ENCODE peak calls at places on chromosomes 6 and 20, in ten cellular contexts. Z, E, Y, Q, U, X, L, J, W and R are unnamed samples.

GRCh38 chr6:136066005-136066404 is 184.1 kb downstream of the MTFR2 start:
- DNase-seq in Z (no peak), E (no peak), Y (no peak), Q (peak), U (no peak), X (no peak), L (no peak), J (no peak), W (peak), R (no peak)

GRCh38 chr6:5103250-5103649 is 18.1 kb downstream of the PPP1R3G start:
- DNase-seq in Z (no peak), E (no peak), Y (no peak), Q (no peak), U (no peak), X (no peak), L (no peak), J (no peak), W (peak), R (no peak)

GRCh38 chr6:13554929-13555333 is 19.5 kb upstream of the SIRT5 start:
- DNase-seq in Z (no peak), E (no peak), Y (no peak), Q (peak), U (no peak), X (peak), L (no peak), J (no peak), W (peak), R (no peak)

GRCh38 chr6:39599996-39600395 is 125.2 kb downstream of the KIF6 start:
- DNase-seq in Z (no peak), E (no peak), Y (no peak), Q (no peak), U (no peak), X (no peak), L (no peak), J (no peak), W (no peak), R (no peak)

GRCh38 chr20:4332466-4332865 is 317.1 kb upstream of the RNF24 start:
- DNase-seq in Z (no peak), E (no peak), Y (no peak), Q (no peak), U (no peak), X (no peak), L (no peak), J (no peak), W (no peak), R (no peak)

GRCh38 chr6:124961784-124962611 is at the start of gene RNF217:
- DNase-seq in Z (no peak), E (peak), Y (no peak), Q (peak), U (no peak), X (peak), L (peak), J (peak), W (peak), R (no peak)

GRCh38 chr6:26307830-26308229 is 57.2 kb upstream of the BTN3A2 start:
- DNase-seq in Z (no peak), E (no peak), Y (no peak), Q (no peak), U (no peak), X (no peak), L (no peak), J (no peak), W (no peak), R (no peak)

GRCh38 chr6:124866040-124866439 is 96.2 kb upstream of the RNF217 start:
- DNase-seq in Z (no peak), E (no peak), Y (no peak), Q (no peak), U (no peak), X (no peak), L (no peak), J (no peak), W (no peak), R (no peak)

GRCh38 chr6:51684603-51685002 is 402.8 kb downstream of the PKHD1 start:
- DNase-seq in Z (no peak), E (no peak), Y (no peak), Q (no peak), U (no peak), X (no peak), L (no peak), J (no peak), W (no peak), R (no peak)

GRCh38 chr20:36439731-36440072 is 101.6 kb upstream of the MYL9 start:
- DNase-seq in Z (no peak), E (no peak), Y (no peak), Q (no peak), U (no peak), X (no peak), L (no peak), J (no peak), W (no peak), R (no peak)
- TF ChIP-seq CTCF in Z (no peak), E (no peak), Y (no peak), Q (no peak), U (no peak), X (no peak), L (no peak), J (no peak), W (no peak), R (no peak)

DNA sequence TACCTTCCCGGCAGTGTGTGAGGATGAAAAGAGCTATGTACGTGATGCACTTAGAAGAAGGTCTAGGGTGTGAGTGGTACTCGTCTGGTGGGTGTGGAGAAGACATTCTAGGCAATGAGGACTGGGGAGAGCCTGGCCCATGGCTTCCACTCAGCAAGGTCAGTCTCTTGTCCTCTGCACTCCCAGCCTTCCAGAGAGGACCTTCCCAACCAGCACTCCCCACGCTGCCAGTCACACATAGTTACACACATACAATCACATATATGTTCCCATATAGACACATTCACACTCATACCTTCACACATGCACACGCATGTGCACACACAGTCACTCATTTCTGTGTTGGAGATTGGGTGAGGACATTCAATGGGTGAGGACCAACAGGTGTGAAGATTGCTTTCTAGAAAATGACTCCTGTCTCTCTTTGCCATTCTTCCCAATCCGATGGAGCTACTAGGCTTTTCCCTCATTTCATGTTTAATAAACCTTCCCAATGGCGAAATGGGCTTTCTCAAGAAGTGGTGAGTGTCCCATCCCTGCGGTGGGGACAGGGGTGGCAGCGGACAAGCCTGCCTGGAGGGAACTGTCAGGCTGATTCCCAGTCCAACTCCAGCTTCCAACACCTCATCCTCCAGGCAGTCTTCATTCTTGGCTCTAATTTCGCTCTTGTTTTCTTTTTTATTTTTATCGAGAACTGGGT is 30.4 kb downstream of the SRSF3 start:
- DNase-seq in Z (no peak), E (no peak), Y (no peak), Q (no peak), U (no peak), X (no peak), L (no peak), J (no peak), W (no peak), R (no peak)
- H3K4me3 ChIP-seq in Z (no peak), E (no peak), Y (no peak), Q (no peak), U (no peak), X (no peak), L (no peak), J (no peak), W (peak), R (no peak)

GRCh38 chr6:168575346-168576098 is 134.5 kb downstream of the SMOC2 start:
- DNase-seq in Z (no peak), E (no peak), Y (no peak), Q (no peak), U (no peak), X (no peak), L (no peak), J (no peak), W (no peak), R (no peak)

GRCh38 chr6:168576388-168576787 is 135.4 kb downstream of the SMOC2 start:
- DNase-seq in Z (no peak), E (no peak), Y (no peak), Q (no peak), U (no peak), X (no peak), L (no peak), J (no peak), W (no peak), R (no peak)

GRCh38 chr6:168577496-168577895 is 136.5 kb downstream of the SMOC2 start:
- DNase-seq in Z (no peak), E (no peak), Y (no peak), Q (no peak), U (no peak), X (no peak), L (no peak), J (no peak), W (no peak), R (no peak)

GRCh38 chr6:168574075-168574698 is 133.2 kb downstream of the SMOC2 start:
- DNase-seq in Z (no peak), E (no peak), Y (no peak), Q (no peak), U (no peak), X (no peak), L (no peak), J (no peak), W (no peak), R (no peak)

DNA sequence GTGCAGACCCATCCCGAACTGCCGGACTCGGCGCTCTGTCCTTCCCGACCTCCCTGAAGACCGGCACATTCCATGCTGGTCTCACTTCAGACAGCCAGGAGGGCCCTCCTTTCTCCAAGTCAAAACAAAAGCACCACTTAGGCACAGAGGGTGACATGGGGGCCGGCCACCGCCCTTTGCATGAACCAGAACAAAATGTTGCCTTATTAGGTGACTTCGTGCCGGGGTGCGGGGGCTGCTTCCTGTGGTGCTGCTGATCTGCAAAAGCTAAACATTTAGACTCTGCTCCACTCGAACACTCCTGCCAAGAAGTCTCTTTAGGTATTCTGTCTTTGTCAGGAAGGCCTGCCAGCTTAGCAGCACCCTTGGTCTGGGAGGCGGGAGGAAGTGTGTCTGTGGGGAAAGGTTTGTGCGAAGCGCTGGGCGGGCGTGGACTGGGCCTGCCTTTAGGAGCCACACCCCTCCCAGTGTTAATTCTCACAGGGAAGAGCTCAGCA is 133.8 kb downstream of the SMOC2 start:
- DNase-seq in Z (no peak), E (peak), Y (no peak), Q (peak), U (no peak), X (peak), L (peak), J (no peak), W (no peak), R (no peak)
- TF ChIP-seq CTCF in Z (no peak), E (no peak), Y (no peak), Q (no peak), U (no peak), X (no peak), L (no peak), J (no peak), W (no peak), R (no peak)

DNA sequence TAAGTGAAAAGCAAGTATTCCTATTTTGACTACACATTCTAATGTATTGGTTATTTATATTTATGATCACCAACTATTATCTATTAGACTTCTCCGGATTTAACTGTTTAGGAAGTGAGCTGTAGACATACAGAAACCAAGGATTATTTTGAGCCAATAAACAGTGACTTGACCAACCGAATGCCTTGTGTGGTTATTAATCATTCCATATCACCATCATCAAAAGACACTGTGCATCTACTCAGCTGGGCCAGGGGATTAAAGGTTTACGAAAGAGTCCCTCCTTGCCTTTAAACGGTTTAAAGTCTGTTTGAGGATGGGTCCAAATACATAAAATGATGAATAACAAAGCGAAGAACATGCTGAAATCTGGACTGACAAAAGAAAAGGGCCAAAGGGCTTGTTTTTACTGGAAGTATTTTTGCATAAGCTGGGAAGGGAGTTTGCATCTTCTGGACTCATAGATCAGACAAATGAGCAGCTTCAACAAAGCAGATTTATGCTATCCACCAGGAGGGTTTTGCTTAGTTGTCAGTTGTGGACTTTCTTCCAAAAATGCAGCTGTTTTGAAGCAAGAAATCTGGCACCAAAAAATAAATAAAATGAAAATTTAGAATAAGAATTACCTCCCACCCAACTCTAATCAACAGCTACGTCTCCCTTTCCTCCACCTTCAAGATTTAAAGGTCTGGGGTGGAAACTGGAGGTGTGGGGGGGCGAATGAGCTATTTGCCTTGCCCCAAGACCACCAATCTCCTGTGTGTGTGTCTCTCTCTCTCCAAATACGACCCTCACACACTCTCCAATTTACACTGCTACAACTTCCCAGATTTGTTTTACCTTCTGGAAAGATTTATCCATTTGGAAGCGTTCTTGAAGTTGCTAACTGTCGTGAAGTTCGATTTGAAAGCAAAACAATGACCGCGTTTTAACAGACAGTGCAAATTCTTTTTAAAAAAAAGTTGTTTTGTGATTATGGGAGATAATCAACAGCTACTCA is 33.5 kb upstream of the ID4 start:
- DNase-seq in Z (no peak), E (no peak), Y (no peak), Q (peak), U (no peak), X (no peak), L (no peak), J (no peak), W (peak), R (no peak)
- H3K4me3 ChIP-seq in Z (peak), E (peak), Y (no peak), Q (peak), U (no peak), X (peak), L (peak), J (peak), W (peak), R (no peak)

DNA sequence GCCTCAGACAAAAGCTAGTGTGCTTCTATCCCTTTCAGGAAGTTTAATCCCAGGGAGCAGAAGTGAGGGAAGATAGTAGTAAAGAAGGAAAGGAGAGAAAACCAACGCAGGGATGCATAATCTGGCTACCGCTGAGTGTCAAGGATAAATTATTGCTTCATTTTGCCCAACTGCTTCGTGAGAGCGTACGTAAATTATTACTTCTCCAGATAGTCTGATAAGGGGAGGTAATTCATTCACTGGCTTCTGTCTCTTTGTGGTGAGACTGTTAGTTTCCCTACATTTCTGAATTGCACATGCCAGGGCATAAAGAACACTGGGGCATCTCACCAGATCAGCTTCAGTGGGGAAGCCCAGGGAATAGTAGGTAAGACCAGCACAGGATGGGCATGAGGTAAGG is 539.7 kb downstream of the PHF3 start:
- DNase-seq in Z (no peak), E (no peak), Y (no peak), Q (no peak), U (no peak), X (no peak), L (no peak), J (no peak), W (no peak), R (no peak)
- TF ChIP-seq CTCF in Z (no peak), E (no peak), Y (no peak), Q (no peak), U (no peak), X (no peak), L (no peak), J (no peak), W (no peak), R (no peak)

GRCh38 chr6:90044182-90044832 is 150.0 kb downstream of the GJA10 start:
- DNase-seq in Z (no peak), E (no peak), Y (no peak), Q (no peak), U (no peak), X (no peak), L (no peak), J (no peak), W (peak), R (no peak)
- H3K4me3 ChIP-seq in Z (no peak), E (no peak), Y (no peak), Q (no peak), U (no peak), X (no peak), L (no peak), J (no peak), W (no peak), R (no peak)

GRCh38 chr20:2757001-2757400 is 43.4 kb downstream of the CPXM1 start:
- DNase-seq in Z (no peak), E (no peak), Y (no peak), Q (no peak), U (no peak), X (no peak), L (peak), J (no peak), W (no peak), R (no peak)

GRCh38 chr20:2757969-2758368 is 42.5 kb downstream of the CPXM1 start:
- DNase-seq in Z (no peak), E (no peak), Y (no peak), Q (peak), U (no peak), X (no peak), L (no peak), J (no peak), W (no peak), R (no peak)

GRCh38 chr20:2755451-2756055 is 44.9 kb downstream of the CPXM1 start:
- DNase-seq in Z (no peak), E (no peak), Y (no peak), Q (no peak), U (no peak), X (no peak), L (no peak), J (no peak), W (no peak), R (no peak)

GRCh38 chr20:2754426-2754825 is 46.0 kb downstream of the CPXM1 start:
- DNase-seq in Z (no peak), E (peak), Y (no peak), Q (no peak), U (no peak), X (no peak), L (no peak), J (no peak), W (no peak), R (no peak)

DNA sequence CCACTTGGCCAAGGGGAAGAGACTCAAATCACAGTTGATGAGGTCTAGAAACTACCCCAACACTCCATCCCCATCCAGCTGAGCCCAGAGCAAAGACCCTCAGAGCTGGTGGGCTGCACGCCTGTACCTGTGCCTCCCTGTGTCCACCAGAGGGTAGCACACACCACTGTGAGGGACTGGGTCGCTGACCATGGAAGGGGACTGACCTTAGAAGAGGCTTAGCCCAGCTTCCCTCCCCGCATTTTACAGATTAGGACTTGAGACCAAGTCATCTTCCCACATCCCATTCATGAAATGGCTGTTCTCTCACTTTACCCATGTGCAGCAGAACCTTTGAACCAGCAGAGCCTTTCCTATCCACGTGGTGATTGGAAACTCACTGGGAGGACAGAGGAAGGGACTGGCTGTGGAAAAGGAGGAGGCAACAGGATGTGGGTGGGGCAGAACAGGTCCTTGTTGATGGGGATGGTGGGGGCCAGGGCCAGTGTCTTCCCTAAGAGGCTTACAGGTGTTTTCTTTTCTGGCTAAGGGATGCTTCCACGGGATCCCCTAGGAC is 44.3 kb downstream of the CPXM1 start:
- DNase-seq in Z (no peak), E (no peak), Y (no peak), Q (peak), U (no peak), X (peak), L (no peak), J (peak), W (peak), R (peak)
- TF ChIP-seq CTCF in Z (peak), E (peak), Y (no peak), Q (peak), U (peak), X (peak), L (no peak), J (peak), W (peak), R (peak)

GRCh38 chr20:63941282-63942060 is 14.7 kb downstream of the UCKL1 start:
- DNase-seq in Z (no peak), E (no peak), Y (peak), Q (no peak), U (peak), X (peak), L (no peak), J (no peak), W (no peak), R (peak)
- H3K4me3 ChIP-seq in Z (no peak), E (no peak), Y (no peak), Q (no peak), U (no peak), X (no peak), L (no peak), J (no peak), W (no peak), R (no peak)

DNA sequence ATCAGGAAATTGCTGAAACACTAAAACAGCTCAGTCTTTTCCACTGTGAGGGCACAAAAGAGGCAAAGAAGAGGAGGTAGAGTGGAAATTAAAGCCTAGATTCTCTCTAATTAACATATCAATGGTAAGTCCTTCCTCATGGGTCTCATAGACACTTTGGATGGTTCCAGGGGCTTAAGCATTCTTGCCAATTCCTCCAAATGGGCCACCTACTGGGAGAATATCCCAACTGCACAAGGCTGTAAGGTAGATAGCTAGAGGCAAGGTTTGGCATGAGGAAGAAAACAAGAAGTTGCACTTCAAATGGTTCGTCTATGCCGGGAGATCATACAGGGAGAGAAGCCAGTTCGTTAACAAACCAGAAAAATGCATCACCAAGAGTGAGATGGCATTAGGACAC is 107.6 kb upstream of the KHDRBS2 start:
- DNase-seq in Z (no peak), E (no peak), Y (no peak), Q (no peak), U (no peak), X (no peak), L (no peak), J (no peak), W (no peak), R (no peak)
- TF ChIP-seq CTCF in Z (no peak), E (no peak), Y (no peak), Q (no peak), U (no peak), X (no peak), L (no peak), J (no peak), W (no peak), R (no peak)